ENCODE peak calls at places on chromosomes 16 and 17, in eight cellular contexts. U is sigmoid colon, A is omental fat pad, B is ovary, G is cardiac fibroblast, X is AG10803, Z is K562, N is neural crest cell. Y is an unnamed sample.

GRCh38 chr17:79919164-79919585 is 79.9 kb upstream of the CBX4 start:
- DNase-seq in U (peak), G (no peak), B (no peak), N (no peak), Z (no peak), X (peak), A (peak), Y (no peak)

GRCh38 chr17:18231156-18231555 is 5.7 kb downstream of the LLGL1 start:
- DNase-seq in G (no peak), A (no peak), X (no peak), N (peak), U (no peak), Z (no peak), B (no peak), Y (no peak)

GRCh38 chr17:79045001-79045729 is 21.2 kb downstream of the C1QTNF1 start:
- DNase-seq in Z (peak), N (no peak), G (no peak), U (peak), A (peak), B (no peak), X (no peak), Y (no peak)

GRCh38 chr16:64434526-64435069 is 687.3 kb downstream of the CDH11 start:
- DNase-seq in A (no peak), X (no peak), B (no peak), U (no peak), N (no peak), G (no peak), Z (no peak), Y (no peak)

GRCh38 chr17:8225813-8226535 is 15.6 kb upstream of the AURKB start:
- DNase-seq in B (peak), G (peak), X (peak), Z (peak), A (no peak), U (no peak), N (peak), Y (peak)

GRCh38 chr16:46866286-46866685 is 17.9 kb upstream of the GPT2 start:
- DNase-seq in A (no peak), X (no peak), N (no peak), B (no peak), G (no peak), Z (no peak), U (no peak), Y (no peak)

GRCh38 chr16:74455619-74456289 is 34.5 kb upstream of the CLEC18B start:
- DNase-seq in U (no peak), X (no peak), N (no peak), B (no peak), G (peak), A (no peak), Z (no peak), Y (peak)

GRCh38 chr17:29133146-29133713 is 47.0 kb downstream of the MYO18A start:
- DNase-seq in N (no peak), G (peak), B (no peak), X (peak), A (no peak), Z (peak), U (no peak), Y (peak)

GRCh38 chr17:6544770-6545169 is 11.6 kb downstream of the PITPNM3 start:
- DNase-seq in X (no peak), Z (no peak), G (no peak), A (no peak), B (no peak), N (no peak), U (no peak), Y (no peak)

GRCh38 chr17:3528604-3529511 is 28.8 kb downstream of the TRPV3 start:
- DNase-seq in N (no peak), U (peak), G (peak), X (no peak), Z (no peak), A (no peak), B (no peak), Y (peak)

GRCh38 chr17:72142614-72143013 is 21.8 kb downstream of the SOX9 start:
- DNase-seq in N (no peak), A (no peak), B (no peak), U (no peak), G (no peak), Z (no peak), X (no peak), Y (no peak)

GRCh38 chr17:33124871-33125551 is 133.4 kb downstream of the SPACA3 start:
- DNase-seq in B (no peak), Z (no peak), A (no peak), U (no peak), X (no peak), N (no peak), G (no peak), Y (no peak)

GRCh38 chr17:77287432-77288068 is 146.8 kb downstream of the SEC14L1 start:
- DNase-seq in B (no peak), X (peak), Z (no peak), N (no peak), U (peak), G (peak), A (no peak), Y (peak)

GRCh38 chr16:57107324-57107922 is 15.0 kb downstream of the CPNE2 start:
- DNase-seq in Z (no peak), U (no peak), N (no peak), A (no peak), G (no peak), X (no peak), B (no peak), Y (no peak)

GRCh38 chr17:75642221-75643032 is 9.2 kb downstream of the SMIM5 start:
- DNase-seq in X (no peak), B (no peak), A (no peak), Z (peak), U (no peak), N (no peak), G (no peak), Y (no peak)

GRCh38 chr17:40563371-40564052 is 1.8 kb downstream of the CCR7 start:
- DNase-seq in G (no peak), B (no peak), A (no peak), Z (no peak), U (no peak), X (no peak), N (no peak), Y (no peak)

GRCh38 chr17:65173284-65173793 is 36.2 kb downstream of the RGS9 start:
- DNase-seq in G (peak), U (no peak), A (no peak), N (no peak), Z (peak), B (no peak), X (peak), Y (peak)

GRCh38 chr16:71368958-71369357 is 10.4 kb downstream of the CALB2 start:
- DNase-seq in B (no peak), N (no peak), U (no peak), G (no peak), Z (no peak), A (no peak), X (no peak), Y (no peak)

GRCh38 chr16:71369494-71369893 is 11.0 kb downstream of the CALB2 start:
- DNase-seq in U (no peak), N (no peak), G (no peak), Z (no peak), B (no peak), X (no peak), A (no peak), Y (no peak)

GRCh38 chr16:71367243-71367976 is 8.9 kb downstream of the CALB2 start:
- DNase-seq in Z (peak), G (peak), U (no peak), A (no peak), N (peak), X (peak), B (no peak), Y (peak)

GRCh38 chr16:71364306-71364705 is 5.8 kb downstream of the CALB2 start:
- DNase-seq in N (no peak), G (no peak), U (no peak), X (no peak), Z (no peak), B (no peak), A (no peak), Y (no peak)

DNA sequence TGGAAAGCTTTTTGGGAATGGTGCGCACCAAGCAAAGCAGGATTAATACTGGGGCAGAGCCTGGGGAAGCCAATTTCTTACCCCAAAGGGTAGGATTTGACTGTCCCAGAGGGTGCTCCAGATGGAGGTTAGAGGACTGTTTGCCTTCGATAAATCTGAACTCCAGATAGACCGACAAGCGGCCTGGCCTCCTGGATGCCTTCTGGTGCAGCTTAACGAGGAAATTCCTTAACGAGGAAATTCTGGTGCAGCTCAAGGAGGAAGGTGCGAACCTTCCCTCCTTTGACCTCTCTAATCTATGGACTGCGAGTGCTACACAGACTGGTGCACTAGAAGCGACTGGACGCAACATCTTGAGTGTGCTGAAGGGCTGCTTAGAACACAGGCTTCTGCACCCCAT is 6.5 kb downstream of the CALB2 start:
- DNase-seq in G (no peak), X (no peak), U (no peak), N (no peak), Z (no peak), B (no peak), A (no peak), Y (no peak)
- TF ChIP-seq CTCF in G (no peak), X (no peak), U (no peak), N (no peak), Z (no peak), B (no peak), A (no peak), Y (no peak)

GRCh38 chr17:55843785-55844184 is 92.9 kb downstream of the PCTP start:
- DNase-seq in B (no peak), N (no peak), Z (no peak), G (no peak), U (no peak), X (no peak), A (no peak), Y (no peak)

GRCh38 chr17:55846745-55847144 is 95.9 kb downstream of the PCTP start:
- DNase-seq in Z (no peak), X (no peak), N (no peak), G (no peak), B (no peak), A (no peak), U (no peak), Y (no peak)

GRCh38 chr17:55842405-55843158 is 91.7 kb downstream of the PCTP start:
- DNase-seq in G (no peak), Z (no peak), N (no peak), A (no peak), U (no peak), B (no peak), X (peak), Y (no peak)

DNA sequence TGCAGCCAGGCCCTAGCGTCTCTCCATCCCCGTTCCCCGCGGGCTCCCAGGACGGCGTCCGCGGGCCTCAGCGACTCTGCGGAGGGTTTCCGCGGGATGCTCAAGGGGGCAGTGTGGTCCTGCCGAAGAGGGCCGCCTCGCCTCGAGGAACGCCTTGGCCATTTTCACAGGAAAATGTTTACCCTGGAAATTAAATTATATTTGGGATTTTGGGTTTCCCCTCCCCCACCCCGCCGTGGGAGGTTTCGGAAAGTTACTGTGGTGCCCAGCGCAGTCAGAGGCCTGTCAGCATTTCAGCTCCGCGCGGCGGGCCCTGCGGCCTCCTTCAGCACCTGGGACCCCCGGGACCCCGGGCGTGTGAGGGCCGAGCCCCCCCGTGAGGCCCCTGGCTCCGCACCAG is 94.5 kb downstream of the PCTP start:
- DNase-seq in A (peak), B (peak), G (peak), U (peak), N (peak), Z (no peak), X (peak), Y (peak)
- TF ChIP-seq CTCF in A (no peak), B (no peak), G (peak), U (peak), N (peak), Z (no peak), X (peak), Y (peak)

GRCh38 chr16:5504028-5504758 is 406.6 kb upstream of the EEF2KMT start:
- DNase-seq in X (no peak), A (no peak), N (no peak), G (no peak), Z (no peak), B (no peak), U (peak), Y (peak)
- TF ChIP-seq CTCF in X (no peak), A (no peak), N (no peak), G (no peak), Z (no peak), B (no peak), U (no peak), Y (no peak)

DNA sequence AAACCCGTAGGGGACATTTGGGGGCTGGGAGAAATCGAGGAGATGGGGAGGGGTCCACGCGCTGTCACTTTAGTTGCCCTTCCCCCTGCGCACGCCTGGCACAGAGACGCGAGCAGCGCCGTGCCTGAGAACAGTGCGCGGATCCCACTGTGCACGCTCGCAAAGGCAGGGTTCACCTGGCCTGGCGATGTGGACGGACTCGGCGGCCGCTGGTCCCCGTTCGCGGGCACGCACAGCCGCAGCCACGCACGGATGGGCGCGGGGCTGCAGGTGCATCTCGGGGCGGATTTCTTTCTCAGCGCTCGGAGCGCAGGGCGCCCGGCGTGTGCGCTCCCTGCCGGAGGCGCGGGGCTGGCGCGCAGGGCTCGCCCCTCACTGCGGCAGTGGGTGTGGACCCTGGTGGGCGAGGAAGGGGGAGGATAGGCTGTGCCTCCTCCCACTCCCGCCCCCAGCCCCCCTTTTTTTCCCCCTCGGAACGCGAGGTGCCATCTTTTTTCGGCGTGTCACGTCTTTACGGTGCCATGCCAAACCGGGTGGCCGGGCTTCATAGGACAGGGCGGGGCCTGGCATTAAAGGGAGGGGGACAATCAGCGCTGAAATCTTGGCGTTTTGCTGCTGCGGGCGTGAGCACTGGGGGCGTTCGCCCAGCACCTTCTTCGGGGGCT is 1.1 kb downstream of the MAPT start:
- DNase-seq in X (no peak), B (no peak), A (no peak), G (peak), Z (no peak), N (peak), U (no peak), Y (no peak)
- TF ChIP-seq CTCF in X (no peak), B (no peak), A (no peak), G (no peak), Z (no peak), N (peak), U (no peak), Y (no peak)

GRCh38 chr17:32009262-32009542 is 2.0 kb downstream of the LRRC37B start:
- DNase-seq in B (no peak), U (no peak), Z (no peak), X (no peak), N (no peak), A (no peak), G (no peak), Y (no peak)

GRCh38 chr17:32010114-32010513 is 2.9 kb downstream of the LRRC37B start:
- DNase-seq in A (no peak), Z (no peak), N (no peak), B (no peak), G (no peak), U (no peak), X (no peak), Y (no peak)

GRCh38 chr17:32006957-32007462 is at the start of gene LRRC37B:
- DNase-seq in G (peak), Z (peak), N (peak), A (peak), U (peak), X (peak), B (peak), Y (peak)

GRCh38 chr17:32007463-32008298 is 498 bp downstream of the LRRC37B start:
- DNase-seq in G (peak), U (no peak), X (no peak), N (peak), Z (peak), B (peak), A (no peak), Y (peak)
- TF ChIP-seq CTCF in G (no peak), U (no peak), X (no peak), N (peak), Z (no peak), B (no peak), A (no peak), Y (no peak)